ENCODE peak calls at places on chromosomes 12 and 14, in seven cellular contexts. G is WERI-Rb-1, S is stomach, Z is cardiac muscle cell, D is IMR-90, H is sigmoid colon, V is pancreas. I is an unnamed sample.

GRCh38 chr14:61148742-61149350 is 132.3 kb downstream of the TMEM30B start:
- DNase-seq in Z (no peak), G (no peak), H (no peak), V (no peak), S (no peak), D (no peak), I (no peak)

GRCh38 chr12:49946086-49946485 is 4.5 kb upstream of the AQP2 start:
- DNase-seq in V (no peak), Z (no peak), H (no peak), S (no peak), D (no peak), G (no peak), I (no peak)

GRCh38 chr12:10235761-10236631 is 23.3 kb downstream of the GABARAPL1 start:
- DNase-seq in V (no peak), H (no peak), G (peak; percentile 23), D (peak; percentile 44), S (peak; percentile 31), Z (peak; percentile 57), I (no peak)

GRCh38 chr14:54568821-54569591 is 2.1 kb downstream of the SAMD4A start:
- DNase-seq in V (no peak), D (peak; percentile 59), G (no peak), Z (peak; percentile 85), H (peak; percentile 86), S (no peak), I (no peak)

GRCh38 chr14:78259831-78260230 is 89.7 kb downstream of the NRXN3 start:
- DNase-seq in G (no peak), S (no peak), H (no peak), Z (no peak), V (no peak), D (no peak), I (no peak)

GRCh38 chr14:74620497-74620921 is 8.5 kb upstream of the LTBP2 start:
- DNase-seq in H (no peak), S (no peak), D (peak; percentile 95), G (no peak), V (no peak), Z (no peak), I (no peak)

GRCh38 chr14:68392393-68393085 is 400.3 kb downstream of the ZFP36L1 start:
- DNase-seq in V (no peak), D (no peak), H (peak; percentile 86), G (no peak), S (peak; percentile 31), Z (peak; percentile 72), I (no peak)

GRCh38 chr14:64610049-64610746 is 60.4 kb downstream of the PPP1R36 start:
- DNase-seq in G (no peak), D (no peak), S (no peak), V (no peak), Z (no peak), H (no peak), I (no peak)

GRCh38 chr12:49054524-49054923 is 6.1 kb downstream of the KMT2D start:
- DNase-seq in D (no peak), H (no peak), S (no peak), V (no peak), G (no peak), Z (no peak), I (no peak)

GRCh38 chr14:22180045-22180444 is 409.0 kb downstream of the DAD1 start:
- DNase-seq in V (no peak), H (no peak), S (no peak), G (no peak), D (no peak), Z (no peak), I (no peak)

GRCh38 chr12:20628999-20629398 is 66.1 kb upstream of the SLCO1C1 start:
- DNase-seq in G (no peak), S (no peak), D (no peak), V (no peak), Z (no peak), H (no peak), I (no peak)

GRCh38 chr14:95527392-95528002 is 7.4 kb upstream of the GLRX5 start:
- DNase-seq in D (peak; percentile 84), S (peak; percentile 52), H (peak; percentile 82), Z (no peak), V (no peak), G (peak; percentile 30), I (no peak)

GRCh38 chr12:49244161-49244560 is 20.7 kb upstream of the TUBA1C start:
- DNase-seq in S (no peak), Z (no peak), V (no peak), D (peak; percentile 82), G (no peak), H (no peak), I (no peak)

GRCh38 chr14:63076476-63076875 is 31.2 kb upstream of the KCNH5 start:
- DNase-seq in S (no peak), H (no peak), G (no peak), D (peak; percentile 4), Z (no peak), V (no peak), I (no peak)

GRCh38 chr12:53568428-53569173 is 57.6 kb downstream of the ATF7 start:
- DNase-seq in Z (no peak), G (no peak), H (no peak), D (no peak), V (no peak), S (no peak), I (no peak)

GRCh38 chr12:112924986-112925385 is 13.3 kb upstream of the OAS3 start:
- DNase-seq in Z (no peak), D (no peak), V (no peak), S (no peak), G (no peak), H (no peak), I (no peak)

GRCh38 chr12:108375986-108376663 is 37.0 kb upstream of the CMKLR1 start:
- DNase-seq in Z (no peak), V (no peak), D (no peak), H (no peak), G (no peak), S (no peak), I (no peak)
- H3K4me3 ChIP-seq in Z (no peak overlapping the region), V (no peak overlapping the region), D (no peak overlapping the region), H (no peak overlapping the region), G (no peak overlapping the region), S (no peak overlapping the region), I (no peak overlapping the region)

DNA sequence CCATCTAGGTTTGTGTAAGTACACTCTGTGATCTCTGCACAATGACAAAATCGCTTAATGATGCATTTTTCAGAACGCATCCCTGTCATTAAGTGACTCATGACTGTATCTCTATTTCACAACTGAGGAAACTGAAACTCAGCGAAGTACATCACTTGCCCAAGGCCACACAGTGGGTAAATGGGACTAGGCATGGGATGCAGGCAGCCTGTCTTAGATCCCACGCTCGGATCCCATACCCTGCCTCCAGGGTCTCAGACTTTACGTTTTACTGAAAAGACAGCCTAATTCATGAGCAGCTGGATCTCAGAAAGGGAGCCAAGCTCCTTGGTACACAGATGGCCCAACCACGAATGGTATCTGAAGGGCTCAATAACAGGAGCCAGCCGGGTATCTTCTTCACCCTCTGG is 2.4 kb upstream of the MLEC start:
- DNase-seq in G (no peak), Z (no peak), D (peak; percentile 26), H (no peak), V (no peak), S (no peak), I (no peak)
- TF ChIP-seq CTCF in G (no peak), Z (no peak), D (no peak), H (no peak), V (no peak), S (no peak), I (no peak)

DNA sequence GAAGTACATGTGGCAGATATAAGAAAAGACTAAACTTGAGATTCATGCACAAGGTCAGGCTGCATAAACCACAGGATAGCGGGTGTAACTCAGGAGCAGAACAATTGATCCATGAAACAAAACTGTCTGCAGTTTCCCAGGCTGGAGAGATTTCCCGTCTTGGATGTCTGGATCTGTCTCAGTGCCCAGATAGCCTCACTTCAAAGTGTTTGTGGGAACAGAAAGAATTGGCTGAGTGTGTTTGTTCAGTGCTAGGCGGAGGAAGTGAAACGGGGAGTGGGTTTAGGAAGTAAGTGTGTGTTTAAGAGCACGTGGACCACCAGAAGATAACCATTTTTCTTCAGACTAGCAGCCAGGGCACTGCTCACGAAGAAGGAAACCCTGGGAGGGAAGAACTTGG is 1.4 kb upstream of the RNASE10 start:
- DNase-seq in S (no peak), G (no peak), D (no peak), Z (no peak), V (no peak), H (no peak), I (no peak)
- H3K27ac ChIP-seq in S (no peak overlapping the region), G (no peak overlapping the region), D (no peak overlapping the region), Z (no peak overlapping the region), V (no peak overlapping the region), H (no peak overlapping the region), I (no peak overlapping the region)

DNA sequence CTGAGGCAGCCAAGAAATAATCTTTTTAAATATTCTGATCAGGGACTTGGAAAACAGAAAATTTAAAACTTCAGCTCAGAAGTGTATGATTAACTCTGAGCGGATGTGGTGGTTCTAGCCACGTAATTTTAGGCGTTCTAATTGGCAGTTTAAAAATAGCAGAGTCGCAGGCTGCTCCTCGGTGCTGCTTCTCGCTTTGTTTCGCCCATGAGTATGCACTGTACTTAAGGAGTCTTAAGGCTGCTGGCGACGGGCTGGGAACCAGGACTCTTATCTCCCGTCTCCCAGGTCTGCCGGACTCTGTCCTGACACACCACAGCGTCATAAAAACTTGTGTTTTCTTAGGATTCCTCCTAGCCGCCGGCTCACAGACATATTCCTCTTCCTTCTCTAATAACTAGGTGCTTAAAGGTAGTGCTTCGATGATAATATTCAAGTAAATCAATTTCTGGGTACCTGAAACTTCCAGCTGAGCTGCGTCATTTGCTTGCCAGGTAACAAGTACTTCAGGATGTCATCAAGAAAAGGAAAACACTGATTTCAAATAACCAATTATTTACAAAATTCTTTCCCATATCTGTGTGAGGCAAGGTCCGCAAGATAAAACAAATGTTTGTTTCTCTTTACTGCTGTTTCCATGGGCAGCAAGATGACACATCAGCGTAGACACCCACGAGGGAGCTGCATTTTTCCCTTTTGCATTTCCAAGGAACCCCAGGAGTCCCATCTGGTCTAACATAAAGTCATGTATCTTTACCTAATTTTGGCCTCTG is 113.2 kb upstream of the PELI2 start:
- DNase-seq in H (no peak), D (peak; percentile 77), V (no peak), G (no peak), S (peak; percentile 53), Z (peak; percentile 29), I (no peak)
- H3K4me3 ChIP-seq in H (peak overlapping the region; percentile 12), D (peak overlapping the region; percentile 24), V (peak overlapping the region; percentile 10), G (no peak overlapping the region), S (no peak overlapping the region), Z (no peak overlapping the region), I (peak overlapping the region; percentile 46)

GRCh38 chr14:101557811-101558738 is 3.2 kb upstream of the DIO3 start:
- DNase-seq in V (peak; percentile 55), Z (no peak), D (no peak), G (peak; percentile 33), S (no peak), H (peak; percentile 77), I (no peak)
- TF ChIP-seq CTCF in V (no peak), Z (peak; percentile 26), D (peak; percentile 10), G (peak; percentile 16), S (no peak), H (no peak), I (no peak)